ENCODE peak calls at places on chromosomes 3 and 15, in four cellular contexts. P, V, C and S are unnamed samples.

GRCh38 chr3:154795582-154795981 is 284.5 kb upstream of the MME start:
- DNase-seq in V (no peak), P (no peak), C (peak; percentile 83), S (no peak)

GRCh38 chr3:112233083-112233482 is 60.9 kb downstream of the SLC9C1 start:
- DNase-seq in C (no peak), V (no peak), P (no peak), S (no peak)

GRCh38 chr15:90610220-90610619 is 80.5 kb downstream of the CRTC3 start:
- DNase-seq in C (peak; percentile 66), V (no peak), P (no peak), S (no peak)

GRCh38 chr15:32851619-32852416 is 134.0 kb downstream of the GREM1 start:
- DNase-seq in P (no peak), C (peak; percentile 96), V (no peak), S (no peak)

GRCh38 chr15:63048115-63048985 is 5.8 kb downstream of the TPM1 start:
- DNase-seq in P (peak; percentile 90), C (peak; percentile 94), V (peak; percentile 97), S (peak; percentile 96)

GRCh38 chr3:187567741-187568140 is 102.5 kb downstream of the SST start:
- DNase-seq in P (no peak), C (no peak), V (no peak), S (no peak)

GRCh38 chr15:59371458-59372351 is 966 bp downstream of the MYO1E start:
- DNase-seq in C (no peak), P (peak; percentile 55), V (peak; percentile 72), S (peak; percentile 66)

GRCh38 chr15:67167131-67167530 is 87.3 kb downstream of the AAGAB start:
- DNase-seq in P (no peak), C (no peak), V (no peak), S (no peak)

GRCh38 chr15:98755138-98755537 is 106.8 kb downstream of the IGF1R start:
- DNase-seq in V (no peak), C (peak; percentile 31), P (no peak), S (no peak)

GRCh38 chr3:113124256-113124830 is 87.0 kb upstream of the BOC start:
- DNase-seq in C (no peak), V (no peak), P (no peak), S (no peak)

GRCh38 chr15:94174399-94174802 is 57.0 kb upstream of the MCTP2 start:
- DNase-seq in V (no peak), C (peak; percentile 8), P (no peak), S (no peak)

GRCh38 chr15:87981969-87982368 is 274.6 kb downstream of the NTRK3 start:
- DNase-seq in P (no peak), C (no peak), V (no peak), S (no peak)

GRCh38 chr3:132555316-132556035 is 41.6 kb upstream of the ACKR4 start:
- DNase-seq in C (no peak), P (no peak), V (no peak), S (peak; percentile 40)

GRCh38 chr3:59782664-59783063 is 732.8 kb upstream of the CFAP20DC start:
- DNase-seq in P (no peak), V (no peak), C (no peak), S (no peak)

GRCh38 chr3:145798691-145799550 is 362.1 kb downstream of the PLOD2 start:
- DNase-seq in V (no peak), P (no peak), C (peak; percentile 12), S (no peak)

GRCh38 chr3:127291611-127292010 is 3.8 kb upstream of the PRR20G start:
- DNase-seq in P (no peak), C (no peak), V (no peak), S (no peak)

GRCh38 chr3:106068386-106068785 is 199.6 kb upstream of the CBLB start:
- DNase-seq in C (peak; percentile 25), P (no peak), V (no peak), S (no peak)

GRCh38 chr3:67637255-67637900 is 17.0 kb downstream of the SUCLG2 start:
- DNase-seq in V (no peak), C (no peak), P (no peak), S (no peak)

GRCh38 chr3:12294885-12295580 is 6.2 kb downstream of the PPARG start:
- DNase-seq in C (peak; percentile 76), V (no peak), P (no peak), S (no peak)

GRCh38 chr3:43254125-43254524 is 32.2 kb upstream of the SNRK start:
- DNase-seq in C (no peak), V (no peak), P (no peak), S (no peak)

GRCh38 chr3:15682766-15683165 is 81.2 kb downstream of the BTD start:
- DNase-seq in P (no peak), C (peak; percentile 78), V (no peak), S (no peak)

GRCh38 chr3:169838511-169838910 is 25.8 kb upstream of the LRRC34 start:
- DNase-seq in V (no peak), C (no peak), P (no peak), S (no peak)

GRCh38 chr3:124851136-124851535 is 36.0 kb downstream of the ITGB5 start:
- DNase-seq in V (no peak), C (no peak), P (no peak), S (no peak)

GRCh38 chr3:13265016-13265415 is 155.1 kb downstream of the NUP210 start:
- DNase-seq in V (peak; percentile 40), C (no peak), P (no peak), S (no peak)

GRCh38 chr3:32106929-32107362 is 526 bp downstream of the GPD1L start:
- DNase-seq in C (no peak), P (peak; percentile 91), V (peak; percentile 80), S (peak; percentile 70)

GRCh38 chr15:58147151-58147550 is 9.0 kb downstream of the AQP9 start:
- DNase-seq in P (no peak), V (no peak), C (peak; percentile 66), S (no peak)

GRCh38 chr15:73647259-73648026 is 14.3 kb upstream of the NPTN start:
- DNase-seq in C (no peak), V (no peak), P (no peak), S (no peak)

GRCh38 chr3:124078978-124079911 is 87.3 kb upstream of the ROPN1 start:
- DNase-seq in P (peak; percentile 57), V (no peak), C (peak; percentile 64), S (peak; percentile 46)

GRCh38 chr15:62509395-62509973 is 344.4 kb upstream of the C2CD4B start:
- DNase-seq in P (no peak), C (no peak), V (no peak), S (no peak)

GRCh38 chr15:52078197-52078875 is 34.2 kb downstream of the BCL2L10 start:
- DNase-seq in V (no peak), C (no peak), P (no peak), S (no peak)

GRCh38 chr3:33883538-33884203 is 85.2 kb downstream of the PDCD6IP start:
- DNase-seq in P (peak; percentile 45), V (no peak), C (peak; percentile 64), S (peak; percentile 36)

GRCh38 chr15:38627684-38628277 is 63.2 kb upstream of the RASGRP1 start:
- DNase-seq in P (peak; percentile 79), V (no peak), C (no peak), S (no peak)

GRCh38 chr15:80752204-80752603 is 27.0 kb upstream of the CEMIP start:
- DNase-seq in P (no peak), V (no peak), C (no peak), S (no peak)

GRCh38 chr3:159451067-159451466 is 537.6 kb upstream of the IL12A start:
- DNase-seq in C (no peak), V (no peak), P (no peak), S (no peak)

GRCh38 chr15:101242999-101243336 is 8.9 kb downstream of the CHSY1 start:
- DNase-seq in V (no peak), P (no peak), C (no peak), S (no peak)

GRCh38 chr3:46693897-46694235 is 387 bp upstream of the ALS2CL start:
- DNase-seq in C (no peak), P (no peak), V (no peak), S (peak; percentile 51)
- H3K27ac ChIP-seq in C (no peak overlapping the region), P (no peak overlapping the region), V (peak overlapping the region; percentile 98), S (peak overlapping the region; percentile 83)

GRCh38 chr3:58377168-58377567 is 44.5 kb downstream of the PXK start:
- DNase-seq in P (no peak), C (no peak), V (no peak), S (no peak)
- H3K36me3 ChIP-seq in P (no peaks in the 10 kb centered on the region), C (no peaks in the 10 kb centered on the region), V (no peaks in the 10 kb centered on the region), S (no peaks in the 10 kb centered on the region)

DNA sequence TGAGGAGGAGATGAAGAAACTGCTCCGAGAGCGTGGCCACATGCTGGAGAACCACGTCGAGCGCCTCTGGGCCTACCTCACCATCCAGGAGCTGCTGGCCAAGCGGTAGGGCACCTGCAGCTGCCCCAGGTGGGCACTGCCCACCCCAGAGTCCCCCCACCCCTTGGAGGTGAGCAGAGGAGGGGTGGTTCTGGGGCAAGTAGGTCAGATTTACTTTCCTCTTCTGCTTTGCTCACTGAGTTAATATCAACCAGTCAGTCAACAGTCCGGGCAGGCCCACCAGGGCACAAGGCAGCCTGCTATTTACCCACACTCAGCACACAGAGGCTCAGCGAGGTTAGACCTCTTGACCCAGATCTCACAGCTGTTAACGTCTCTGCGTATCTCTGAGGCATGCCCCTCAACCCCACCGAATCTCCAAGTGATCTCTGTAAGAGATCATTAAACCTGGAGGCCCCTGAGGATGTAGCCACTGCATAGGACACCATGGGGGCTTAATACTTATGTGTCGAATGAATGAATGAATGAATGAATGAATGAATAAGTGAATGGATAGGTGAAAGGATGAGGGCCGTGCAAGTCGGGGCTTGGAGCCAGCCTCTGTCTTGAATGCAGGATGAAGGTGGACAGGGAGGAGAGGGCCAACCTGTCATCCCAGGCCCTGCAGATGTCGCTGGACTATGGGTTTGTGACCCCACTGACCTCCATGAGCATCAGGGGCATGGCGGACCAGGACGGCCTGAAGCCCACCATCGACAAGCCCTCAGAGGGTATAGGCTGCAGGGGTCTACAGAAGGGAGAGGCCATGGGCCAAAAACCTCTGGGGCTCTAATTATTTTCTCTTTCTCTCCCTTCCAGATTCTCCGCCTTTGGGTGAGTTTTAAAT is 8.0 kb upstream of the ITIH3 start:
- DNase-seq in C (no peak), P (no peak), V (peak; percentile 48), S (no peak)
- H3K4me1 ChIP-seq in C (no peaks in the 10 kb centered on the region), P (no peaks in the 10 kb centered on the region), V (no peaks in the 10 kb centered on the region), S (no peaks in the 10 kb centered on the region)

DNA sequence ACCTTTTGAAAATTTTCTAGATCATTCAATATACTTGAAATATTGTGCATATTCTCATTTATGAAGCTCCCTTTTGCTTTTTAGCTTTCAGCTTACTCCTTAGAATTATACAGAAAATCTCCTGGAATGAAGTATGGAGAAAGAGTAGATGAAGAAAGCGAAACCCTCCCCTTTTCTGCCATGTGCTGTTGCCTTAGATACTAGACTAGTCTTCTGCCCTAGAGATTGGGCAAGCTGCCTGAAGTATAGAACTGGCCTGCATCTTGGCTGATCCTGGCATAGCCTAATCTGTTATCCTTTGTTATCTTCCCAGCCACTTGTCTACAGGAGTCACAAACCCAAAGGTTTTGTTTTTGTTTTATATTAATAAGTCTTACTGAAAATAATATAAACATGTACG is 138.8 kb downstream of the RBPMS2 start:
- DNase-seq in V (no peak), C (peak; percentile 9), P (no peak), S (no peak)
- H3K27ac ChIP-seq in V (no peak overlapping the region), C (no peak overlapping the region), P (no peak overlapping the region), S (no peak overlapping the region)

DNA sequence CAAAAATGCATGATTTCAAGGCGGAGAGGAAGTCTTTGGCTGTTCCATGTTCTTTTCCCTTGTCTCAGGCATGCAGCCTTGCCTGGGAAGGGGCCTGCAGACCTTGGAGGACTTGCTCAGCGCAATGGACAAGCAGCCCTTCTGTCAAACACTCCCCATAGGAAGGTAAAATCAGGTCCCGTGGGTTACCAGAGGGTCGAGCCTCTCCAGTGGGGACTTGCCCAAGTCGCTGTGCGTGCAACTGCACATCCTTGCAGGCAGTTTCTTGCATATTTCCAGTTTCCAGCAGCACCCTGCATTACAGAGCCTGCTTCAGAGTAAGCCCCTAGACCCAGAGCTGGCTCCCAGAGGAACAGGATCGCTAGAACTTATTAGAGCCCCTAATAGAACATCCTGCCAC is 75.5 kb upstream of the KLF13 start:
- DNase-seq in C (no peak), P (no peak), V (no peak), S (no peak)
- H3K36me3 ChIP-seq in C (no peaks in the 10 kb centered on the region), P (no peaks in the 10 kb centered on the region), V (no peaks in the 10 kb centered on the region), S (no peaks in the 10 kb centered on the region)

GRCh38 chr3:46824561-46824960 is 38.7 kb downstream of the MYL3 start:
- DNase-seq in V (no peak), C (no peak), P (no peak), S (no peak)
- H3K4me1 ChIP-seq in V (no peaks in the 10 kb centered on the region), C (no peaks in the 10 kb centered on the region), P (no peaks in the 10 kb centered on the region), S (no peaks in the 10 kb centered on the region)